ENCODE peak calls at places on chromosomes 4 and X, in seven cellular contexts. One of them, this sample, is unnamed. For H3K4me1, the result is how much of the 10 kb centered on the place peaks cover.

GRCh38 chrX:25558137-25558536 is 542.4 kb upstream of the ARX start:
- DNase-seq in transverse colon: no peak
- DNase-seq in breast epithelium: no peak
- DNase-seq in ovary: no peak
- DNase-seq in heart left ventricle: no peak
- DNase-seq in uterus: no peak
- DNase-seq in HepG2: no peak
- DNase-seq in this sample: no peak

GRCh38 chrX:30246769-30247489 is at the start of gene MAGEB1:
- DNase-seq in ovary: no peak
- DNase-seq in uterus: no peak
- DNase-seq in HepG2: peak
- DNase-seq in transverse colon: no peak
- DNase-seq in breast epithelium: no peak
- DNase-seq in heart left ventricle: no peak
- DNase-seq in this sample: no peak

GRCh38 chr4:142615324-142615665 is 230.8 kb downstream of the INPP4B start:
- DNase-seq in transverse colon: no peak
- DNase-seq in HepG2: no peak
- DNase-seq in ovary: no peak
- DNase-seq in breast epithelium: no peak
- DNase-seq in heart left ventricle: no peak
- DNase-seq in uterus: no peak
- DNase-seq in this sample: no peak

GRCh38 chrX:44094821-44095530 is 121.8 kb upstream of the NDP start:
- DNase-seq in uterus: no peak
- DNase-seq in breast epithelium: no peak
- DNase-seq in transverse colon: no peak
- DNase-seq in ovary: no peak
- DNase-seq in HepG2: no peak
- DNase-seq in heart left ventricle: no peak
- DNase-seq in this sample: no peak

GRCh38 chr4:76055005-76055404 is 19.1 kb upstream of the CXCL11 start:
- DNase-seq in breast epithelium: no peak
- DNase-seq in HepG2: no peak
- DNase-seq in transverse colon: no peak
- DNase-seq in uterus: no peak
- DNase-seq in ovary: no peak
- DNase-seq in heart left ventricle: no peak
- DNase-seq in this sample: no peak

GRCh38 chr4:137994858-137995257 is 247.3 kb downstream of the SLC7A11 start:
- DNase-seq in ovary: no peak
- DNase-seq in transverse colon: no peak
- DNase-seq in uterus: no peak
- DNase-seq in HepG2: no peak
- DNase-seq in heart left ventricle: no peak
- DNase-seq in breast epithelium: no peak
- DNase-seq in this sample: no peak

GRCh38 chr4:135464311-135464710 is 1262.7 kb upstream of the PABPC4L start:
- DNase-seq in uterus: no peak
- DNase-seq in heart left ventricle: no peak
- DNase-seq in ovary: no peak
- DNase-seq in breast epithelium: no peak
- DNase-seq in transverse colon: no peak
- DNase-seq in HepG2: no peak
- DNase-seq in this sample: no peak

GRCh38 chrX:2607113-2607512 is 84.0 kb upstream of the CD99 start:
- DNase-seq in breast epithelium: no peak
- DNase-seq in transverse colon: no peak
- DNase-seq in heart left ventricle: no peak
- DNase-seq in HepG2: no peak
- DNase-seq in ovary: no peak
- DNase-seq in uterus: no peak
- DNase-seq in this sample: no peak

GRCh38 chr4:26173619-26174018 is 147.2 kb upstream of the RBPJ start:
- DNase-seq in ovary: no peak
- DNase-seq in uterus: no peak
- DNase-seq in breast epithelium: no peak
- DNase-seq in heart left ventricle: no peak
- DNase-seq in HepG2: no peak
- DNase-seq in transverse colon: no peak
- DNase-seq in this sample: no peak

GRCh38 chr4:159722918-159723317 is 620.0 kb downstream of the RAPGEF2 start:
- DNase-seq in transverse colon: no peak
- DNase-seq in heart left ventricle: no peak
- DNase-seq in ovary: no peak
- DNase-seq in uterus: no peak
- DNase-seq in breast epithelium: no peak
- DNase-seq in HepG2: no peak
- DNase-seq in this sample: no peak

GRCh38 chrX:56763556-56764152 is 34.6 kb downstream of the NBDY start:
- DNase-seq in uterus: peak
- DNase-seq in heart left ventricle: no peak
- DNase-seq in transverse colon: peak
- DNase-seq in ovary: peak
- DNase-seq in HepG2: peak
- DNase-seq in breast epithelium: no peak
- DNase-seq in this sample: no peak

GRCh38 chr4:118807659-118808058 is 28.3 kb downstream of the SEC24D start:
- DNase-seq in transverse colon: no peak
- DNase-seq in breast epithelium: no peak
- DNase-seq in HepG2: no peak
- DNase-seq in heart left ventricle: no peak
- DNase-seq in uterus: no peak
- DNase-seq in ovary: no peak
- DNase-seq in this sample: no peak

GRCh38 chr4:36786519-36786918 is 458.0 kb upstream of the NWD2 start:
- DNase-seq in transverse colon: no peak
- DNase-seq in breast epithelium: no peak
- DNase-seq in HepG2: no peak
- DNase-seq in heart left ventricle: no peak
- DNase-seq in uterus: no peak
- DNase-seq in ovary: no peak
- DNase-seq in this sample: no peak

GRCh38 chrX:33726281-33727160 is 405.6 kb downstream of the FAM47A start:
- DNase-seq in heart left ventricle: peak
- DNase-seq in HepG2: no peak
- DNase-seq in transverse colon: no peak
- DNase-seq in breast epithelium: no peak
- DNase-seq in uterus: peak
- DNase-seq in ovary: peak
- DNase-seq in this sample: no peak

GRCh38 chr4:108702960-108703359 is 52.6 kb downstream of the OSTC start:
- DNase-seq in heart left ventricle: no peak
- DNase-seq in uterus: no peak
- DNase-seq in HepG2: no peak
- DNase-seq in ovary: no peak
- DNase-seq in transverse colon: no peak
- DNase-seq in breast epithelium: no peak
- DNase-seq in this sample: no peak

GRCh38 chr4:111959202-111959601 is 186.1 kb upstream of the FAM241A start:
- DNase-seq in breast epithelium: no peak
- DNase-seq in HepG2: peak
- DNase-seq in transverse colon: no peak
- DNase-seq in heart left ventricle: no peak
- DNase-seq in uterus: no peak
- DNase-seq in ovary: no peak
- DNase-seq in this sample: no peak

GRCh38 chrX:148049441-148049840 is 68.3 kb downstream of the FMR1NB start:
- DNase-seq in transverse colon: no peak
- DNase-seq in uterus: no peak
- DNase-seq in breast epithelium: no peak
- DNase-seq in ovary: no peak
- DNase-seq in heart left ventricle: no peak
- DNase-seq in HepG2: peak
- DNase-seq in this sample: no peak

GRCh38 chr4:41256131-41256739 is 493 bp upstream of the UCHL1 start:
- DNase-seq in breast epithelium: no peak
- DNase-seq in transverse colon: no peak
- DNase-seq in ovary: no peak
- DNase-seq in heart left ventricle: no peak
- DNase-seq in HepG2: no peak
- DNase-seq in uterus: no peak
- DNase-seq in this sample: no peak

GRCh38 chr4:174522183-174523002 is at the start of gene HPGD:
- DNase-seq in uterus: peak
- DNase-seq in HepG2: no peak
- DNase-seq in heart left ventricle: peak
- DNase-seq in breast epithelium: no peak
- DNase-seq in transverse colon: peak
- DNase-seq in ovary: peak
- DNase-seq in this sample: peak

GRCh38 chr4:45629717-45630116 is 494.1 kb downstream of the GABRG1 start:
- DNase-seq in breast epithelium: no peak
- DNase-seq in transverse colon: no peak
- DNase-seq in heart left ventricle: no peak
- DNase-seq in ovary: no peak
- DNase-seq in HepG2: no peak
- DNase-seq in uterus: no peak
- DNase-seq in this sample: no peak

GRCh38 chr4:2402053-2402452 is 16.4 kb downstream of the ZFYVE28 start:
- DNase-seq in HepG2: peak
- DNase-seq in ovary: peak
- DNase-seq in heart left ventricle: peak
- DNase-seq in uterus: peak
- DNase-seq in breast epithelium: peak
- DNase-seq in transverse colon: peak
- DNase-seq in this sample: no peak

GRCh38 chrX:149286940-149287349 is 218.2 kb downstream of the IDS start:
- DNase-seq in transverse colon: peak
- DNase-seq in breast epithelium: no peak
- DNase-seq in HepG2: peak
- DNase-seq in uterus: no peak
- DNase-seq in heart left ventricle: no peak
- DNase-seq in ovary: no peak
- DNase-seq in this sample: peak

GRCh38 chr4:71456841-71457240 is 118.0 kb downstream of the SLC4A4 start:
- DNase-seq in heart left ventricle: no peak
- DNase-seq in HepG2: peak
- DNase-seq in uterus: no peak
- DNase-seq in transverse colon: no peak
- DNase-seq in ovary: no peak
- DNase-seq in breast epithelium: no peak
- DNase-seq in this sample: no peak

GRCh38 chrX:43720082-43720481 is 64.0 kb downstream of the MAOA start:
- DNase-seq in breast epithelium: no peak
- DNase-seq in heart left ventricle: no peak
- DNase-seq in ovary: no peak
- DNase-seq in HepG2: no peak
- DNase-seq in transverse colon: no peak
- DNase-seq in uterus: no peak
- DNase-seq in this sample: no peak

GRCh38 chr4:64539234-64539849 is 130.1 kb upstream of the TECRL start:
- DNase-seq in HepG2: peak
- DNase-seq in heart left ventricle: no peak
- DNase-seq in breast epithelium: no peak
- DNase-seq in transverse colon: peak
- DNase-seq in uterus: no peak
- DNase-seq in ovary: no peak
- DNase-seq in this sample: no peak
- TF ChIP-seq CTCF in HepG2: peak
- TF ChIP-seq CTCF in heart left ventricle: peak
- TF ChIP-seq CTCF in breast epithelium: no peak
- TF ChIP-seq CTCF in transverse colon: peak
- TF ChIP-seq CTCF in uterus: peak
- TF ChIP-seq CTCF in ovary: peak
- TF ChIP-seq CTCF in this sample: peak

GRCh38 chr4:145481164-145481941 is at the start of gene SMAD1:
- DNase-seq in HepG2: peak
- DNase-seq in ovary: peak
- DNase-seq in transverse colon: peak
- DNase-seq in uterus: peak
- DNase-seq in heart left ventricle: peak
- DNase-seq in breast epithelium: peak
- DNase-seq in this sample: peak
- TF ChIP-seq POLR2A in HepG2: peak
- TF ChIP-seq POLR2A in ovary: peak
- TF ChIP-seq POLR2A in transverse colon: peak
- TF ChIP-seq POLR2A in uterus: peak
- TF ChIP-seq POLR2A in heart left ventricle: no peak
- TF ChIP-seq POLR2A in breast epithelium: no peak
- TF ChIP-seq POLR2A in this sample: no peak

DNA sequence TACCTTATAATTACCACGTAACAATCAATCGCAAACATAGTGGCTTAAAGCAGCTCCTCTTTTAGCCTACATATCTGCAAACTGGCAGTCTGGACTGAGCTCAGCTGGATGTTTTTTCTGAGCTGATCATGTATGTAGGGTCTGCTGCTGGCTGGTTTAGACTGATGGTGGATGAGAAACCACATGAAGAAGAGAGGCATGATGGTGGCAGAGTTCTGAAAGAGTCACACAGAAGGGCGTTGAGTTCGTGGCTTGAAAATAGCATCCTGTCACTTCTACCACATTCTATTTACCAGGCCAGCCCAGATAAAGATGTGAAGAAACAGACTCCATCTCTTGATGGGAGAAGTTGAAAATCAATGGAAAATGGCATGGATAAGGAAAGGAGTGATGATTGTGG is 151.3 kb downstream of the SNCA start:
- DNase-seq in transverse colon: no peak
- DNase-seq in ovary: no peak
- DNase-seq in uterus: no peak
- DNase-seq in HepG2: no peak
- DNase-seq in breast epithelium: no peak
- DNase-seq in heart left ventricle: no peak
- DNase-seq in this sample: no peak
- H3K4me1 ChIP-seq in transverse colon: under half
- H3K4me1 ChIP-seq in ovary: under half
- H3K4me1 ChIP-seq in uterus: under half
- H3K4me1 ChIP-seq in HepG2: under half
- H3K4me1 ChIP-seq in breast epithelium: under half
- H3K4me1 ChIP-seq in heart left ventricle: under half
- H3K4me1 ChIP-seq in this sample: under half

GRCh38 chr4:13409324-13409723 is 74.8 kb downstream of the RAB28 start:
- DNase-seq in uterus: no peak
- DNase-seq in HepG2: no peak
- DNase-seq in ovary: no peak
- DNase-seq in breast epithelium: no peak
- DNase-seq in heart left ventricle: no peak
- DNase-seq in transverse colon: no peak
- DNase-seq in this sample: no peak
- TF ChIP-seq CTCF in uterus: no peak
- TF ChIP-seq CTCF in HepG2: no peak
- TF ChIP-seq CTCF in ovary: no peak
- TF ChIP-seq CTCF in breast epithelium: no peak
- TF ChIP-seq CTCF in heart left ventricle: no peak
- TF ChIP-seq CTCF in transverse colon: no peak
- TF ChIP-seq CTCF in this sample: no peak